ENCODE peak calls at places on chromosome 3, in five cellular contexts. Y is EL, K is spleen, B is COR-L47, U is AG09319. W is an unnamed sample.

GRCh38 chr3:134307425-134307824 is 56.8 kb upstream of the RYK start:
- DNase-seq in K (no peak), Y (no peak), U (no peak), B (no peak), W (no peak)

GRCh38 chr3:99760602-99761001 is 57.1 kb upstream of the CMSS1 start:
- DNase-seq in B (no peak), U (no peak), K (no peak), Y (no peak), W (no peak)

GRCh38 chr3:183268361-183268760 is 15.3 kb downstream of the B3GNT5 start:
- DNase-seq in K (no peak), U (no peak), B (no peak), Y (no peak), W (no peak)

GRCh38 chr3:4584537-4585249 is 91.5 kb downstream of the ITPR1 start:
- DNase-seq in B (no peak), Y (no peak), U (no peak), K (no peak), W (no peak)

GRCh38 chr3:187360523-187361060 is 7.6 kb upstream of the RTP4 start:
- DNase-seq in K (no peak), Y (no peak), B (no peak), U (no peak), W (no peak)

GRCh38 chr3:140375002-140375401 is 302.9 kb upstream of the TRIM42 start:
- DNase-seq in Y (no peak), B (no peak), K (no peak), U (no peak), W (no peak)

GRCh38 chr3:134600166-134600670 is 50.6 kb downstream of the KY start:
- DNase-seq in K (no peak), B (no peak), U (peak), Y (no peak), W (no peak)

GRCh38 chr3:126509565-126510322 is 7.8 kb downstream of the UROC1 start:
- DNase-seq in B (no peak), K (peak), U (no peak), Y (no peak), W (peak)

GRCh38 chr3:127196466-127197299 is 3.8 kb downstream of the PRR23E start:
- DNase-seq in Y (no peak), K (no peak), B (no peak), U (no peak), W (no peak)

GRCh38 chr3:77320514-77320913 is 280.6 kb downstream of the ROBO2 start:
- DNase-seq in U (no peak), Y (peak), B (no peak), K (no peak), W (no peak)

GRCh38 chr3:152121292-152121654 is 147.5 kb upstream of the MBNL1 start:
- DNase-seq in U (peak), K (no peak), Y (peak), B (no peak), W (no peak)

GRCh38 chr3:29283739-29284138 is 2.9 kb downstream of the RBMS3 start:
- DNase-seq in B (no peak), Y (no peak), K (no peak), U (no peak), W (no peak)

GRCh38 chr3:114093596-114093995 is 37.1 kb downstream of the QTRT2 start:
- DNase-seq in Y (peak), K (no peak), U (peak), B (no peak), W (no peak)

GRCh38 chr3:126554560-126555525 is 3.9 kb downstream of the C3orf22 start:
- DNase-seq in K (peak), Y (no peak), B (no peak), U (no peak), W (peak)

GRCh38 chr3:119324899-119325298 is 30.7 kb downstream of the ARHGAP31 start:
- DNase-seq in B (no peak), Y (no peak), U (no peak), K (no peak), W (no peak)

GRCh38 chr3:50154476-50154839 is 666 bp upstream of the SEMA3F start:
- DNase-seq in K (no peak), B (peak), U (no peak), Y (no peak), W (no peak)

GRCh38 chr3:14352002-14352627 is 50.3 kb upstream of the SLC6A6 start:
- DNase-seq in Y (peak), K (no peak), U (no peak), B (no peak), W (no peak)

GRCh38 chr3:72816843-72817485 is 31.3 kb downstream of the SHQ1 start:
- DNase-seq in Y (no peak), K (no peak), U (no peak), B (no peak), W (no peak)

GRCh38 chr3:52609316-52609815 is 73.0 kb downstream of the UQCC5 start:
- DNase-seq in K (no peak), U (no peak), B (no peak), Y (peak), W (no peak)

GRCh38 chr3:187454416-187454815 is 86.2 kb downstream of the RTP4 start:
- DNase-seq in U (no peak), Y (no peak), B (no peak), K (no peak), W (no peak)

GRCh38 chr3:128392812-128393544 is 73.7 kb downstream of the DNAJB8 start:
- DNase-seq in K (no peak), U (no peak), Y (no peak), B (no peak), W (no peak)

GRCh38 chr3:113312416-113312815 is 101.1 kb downstream of the BOC start:
- DNase-seq in U (no peak), K (no peak), B (no peak), Y (no peak), W (no peak)

GRCh38 chr3:185558395-185558794 is 6.0 kb upstream of the LIPH start:
- DNase-seq in K (peak), U (no peak), Y (peak), B (no peak), W (no peak)

GRCh38 chr3:20140881-20141280 is 45.1 kb downstream of the SGO1 start:
- DNase-seq in Y (no peak), B (no peak), U (no peak), K (no peak), W (no peak)

GRCh38 chr3:46690798-46691197 is 2.7 kb downstream of the ALS2CL start:
- DNase-seq in U (no peak), K (peak), Y (no peak), B (no peak), W (no peak)

GRCh38 chr3:53083496-53083895 is 37.6 kb upstream of the SFMBT1 start:
- DNase-seq in U (peak), B (peak), K (no peak), Y (peak), W (no peak)

GRCh38 chr3:175932586-175932985 is 1073.5 kb downstream of the NAALADL2 start:
- DNase-seq in U (no peak), K (no peak), Y (peak), B (no peak), W (no peak)

GRCh38 chr3:158057666-158058065 is 48.6 kb downstream of the SHOX2 start:
- DNase-seq in K (no peak), Y (peak), B (no peak), U (no peak), W (no peak)

GRCh38 chr3:11641683-11642407 is 1.9 kb downstream of the VGLL4 start:
- DNase-seq in K (no peak), B (no peak), Y (peak), U (peak), W (no peak)

GRCh38 chr3:39125837-39126500 is 18.5 kb downstream of the TTC21A start:
- DNase-seq in B (no peak), K (peak), U (no peak), Y (peak), W (peak)

GRCh38 chr3:27141668-27142067 is 227.5 kb downstream of the NEK10 start:
- DNase-seq in U (no peak), K (no peak), Y (no peak), B (no peak), W (no peak)

GRCh38 chr3:10869460-10869859 is 53.4 kb downstream of the SLC6A11 start:
- DNase-seq in K (no peak), Y (no peak), U (no peak), B (no peak), W (no peak)

GRCh38 chr3:70180664-70181063 is 131.8 kb downstream of the MDFIC2 start:
- DNase-seq in B (no peak), Y (no peak), K (no peak), U (no peak), W (no peak)